ENCODE peak calls at places on chromosomes 3 and 15, in four cellular contexts. P is SK-N-SH, Y is left ventricle myocardium inferior, L is A549. U is an unnamed sample.

GRCh38 chr15:91866371-91866905 is 12.9 kb downstream of the SLCO3A1 start:
- DNase-seq in P (peak), Y (no peak), L (no peak), U (no peak)

GRCh38 chr15:91465696-91466095 is 365.6 kb downstream of the SV2B start:
- DNase-seq in L (no peak), P (no peak), Y (no peak), U (no peak)

GRCh38 chr3:117754058-117754457 is 1044.5 kb downstream of the TUSC7 start:
- DNase-seq in Y (no peak), L (no peak), P (no peak), U (no peak)

GRCh38 chr15:99467861-99468460 is 97.8 kb upstream of the MEF2A start:
- DNase-seq in P (no peak), Y (no peak), L (no peak), U (no peak)

GRCh38 chr3:193788189-193788946 is 195.4 kb downstream of the OPA1 start:
- DNase-seq in L (peak), Y (peak), P (peak), U (no peak)

GRCh38 chr3:30399394-30400181 is 206.8 kb upstream of the TGFBR2 start:
- DNase-seq in P (no peak), L (no peak), Y (no peak), U (no peak)

GRCh38 chr3:36597422-36597821 is 166.9 kb downstream of the DCLK3 start:
- DNase-seq in L (peak), P (no peak), Y (no peak), U (peak)

GRCh38 chr15:36271048-36271447 is 308.4 kb upstream of the CDIN1 start:
- DNase-seq in P (no peak), Y (no peak), L (no peak), U (no peak)

GRCh38 chr15:70243686-70244540 is 146.2 kb upstream of the TLE3 start:
- DNase-seq in P (no peak), Y (no peak), L (no peak), U (no peak)

GRCh38 chr3:177561365-177561764 is 364.1 kb upstream of the TBL1XR1 start:
- DNase-seq in Y (no peak), P (peak), L (no peak), U (no peak)

GRCh38 chr3:126056681-126057546 is 27.0 kb downstream of the SLC41A3 start:
- DNase-seq in P (peak), Y (peak), L (no peak), U (no peak)

GRCh38 chr3:126111566-126112475 is 27.9 kb upstream of the SLC41A3 start:
- DNase-seq in L (no peak), Y (no peak), P (no peak), U (no peak)

GRCh38 chr15:55074431-55074830 is 122.3 kb downstream of the RSL24D1 start:
- DNase-seq in L (no peak), Y (no peak), P (no peak), U (no peak)

GRCh38 chr3:16112910-16113504 is 61.5 kb upstream of the GALNT15 start:
- DNase-seq in Y (no peak), P (no peak), L (no peak), U (no peak)
- H3K4me3 ChIP-seq in Y (no peak), P (no peak), L (no peak), U (no peak)

GRCh38 chr3:138329127-138329983 is at the start of gene NME9:
- DNase-seq in L (peak), P (peak), Y (peak), U (peak)

GRCh38 chr3:138326866-138327595 is 2.6 kb downstream of the NME9 start:
- DNase-seq in L (no peak), Y (no peak), P (no peak), U (no peak)

GRCh38 chr3:138329984-138330293 is 288 bp upstream of the NME9 start:
- DNase-seq in L (no peak), P (no peak), Y (no peak), U (no peak)

GRCh38 chr3:138327831-138328230 is 1.8 kb downstream of the NME9 start:
- DNase-seq in Y (no peak), P (no peak), L (no peak), U (no peak)

DNA sequence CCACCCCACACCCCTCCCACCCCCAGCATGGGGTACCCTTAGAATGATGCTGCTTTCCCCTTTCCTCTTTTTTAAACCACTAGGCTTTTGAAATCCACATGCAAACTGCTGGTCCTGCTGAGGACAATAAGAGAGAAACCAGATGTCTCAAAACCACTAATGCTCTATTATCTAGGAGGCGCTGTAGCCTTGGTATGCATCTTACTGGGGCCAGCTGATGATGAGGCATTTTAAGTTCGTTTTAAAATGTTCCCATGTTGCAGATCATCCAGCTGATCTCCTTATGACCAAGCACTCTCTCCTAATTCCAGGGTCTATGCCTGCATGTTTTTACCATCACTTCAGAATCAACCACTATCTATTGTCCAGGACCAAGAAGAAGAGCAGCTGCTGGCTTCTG is 1.3 kb downstream of the NME9 start:
- DNase-seq in P (peak), L (no peak), Y (no peak), U (no peak)
- TF ChIP-seq CTCF in P (peak), L (peak), Y (no peak), U (peak)

GRCh38 chr15:83108266-83109219 is 1.1 kb downstream of the TM6SF1 start:
- DNase-seq in L (no peak), P (peak), Y (peak), U (no peak)

GRCh38 chr15:83109532-83109931 is 2.1 kb downstream of the TM6SF1 start:
- DNase-seq in P (no peak), L (no peak), Y (no peak), U (no peak)

GRCh38 chr15:83106994-83107840 is at the start of gene TM6SF1:
- DNase-seq in L (no peak), P (peak), Y (no peak), U (no peak)

GRCh38 chr15:83105450-83105849 is 2.0 kb upstream of the TM6SF1 start:
- DNase-seq in L (no peak), P (no peak), Y (no peak), U (no peak)

DNA sequence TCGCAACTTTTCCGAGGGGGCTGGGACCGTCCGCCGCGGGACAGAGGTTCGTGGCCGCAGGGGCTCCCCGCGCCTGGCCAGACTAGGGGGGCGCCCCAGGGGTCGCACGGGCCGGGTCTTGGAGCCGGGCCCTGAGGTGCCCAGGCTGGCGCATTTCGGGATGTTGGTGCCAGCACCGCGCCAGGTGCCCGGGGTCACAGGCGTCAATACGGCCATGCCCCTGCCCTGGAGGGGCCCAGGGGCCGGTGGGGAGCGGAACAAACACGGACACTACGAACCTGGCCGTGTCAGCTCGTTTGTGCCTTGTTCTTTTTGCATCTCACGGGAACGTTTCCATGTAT is 366 bp downstream of the TM6SF1 start:
- DNase-seq in P (no peak), Y (no peak), L (no peak), U (no peak)
- H3K4me3 ChIP-seq in P (peak), Y (peak), L (peak), U (peak)

GRCh38 chr15:25508369-25509002 is 69.7 kb upstream of the UBE3A start:
- DNase-seq in P (peak), Y (no peak), L (peak), U (no peak)
- TF ChIP-seq CTCF in P (peak), Y (peak), L (peak), U (peak)

GRCh38 chr3:66971891-66972551 is 26.1 kb upstream of the KBTBD8 start:
- DNase-seq in L (peak), P (peak), Y (peak), U (no peak)
- H3K4me3 ChIP-seq in L (peak), P (peak), Y (peak), U (peak)

U was measured in retinal pigment epithelial cell.